ENCODE peak calls at places on chromosomes 3 and 15, in eight cellular contexts. One of them, this sample, is unnamed.

GRCh38 chr15:74545776-74546656 is 5.0 kb downstream of the ARID3B start:
- DNase-seq in ascending aorta: peak; percentile 97
- DNase-seq in AG09319: peak; percentile 99
- DNase-seq in cardiac fibroblast: peak; percentile 100
- DNase-seq in transverse colon: peak; percentile 96
- DNase-seq in GM12864: peak; percentile 75
- DNase-seq in activated naive CD8-positive, alpha-beta T cell treated with anti-CD3 and anti-CD28 coated beads, Interleukin-2, amount 50 U/mL, for 24 hours: peak; percentile 98
- DNase-seq in uterus: peak; percentile 99
- DNase-seq in this sample: peak; percentile 98

GRCh38 chr15:76582550-76582949 is 246.0 kb downstream of the ISL2 start:
- DNase-seq in ascending aorta: no peak
- DNase-seq in AG09319: no peak
- DNase-seq in cardiac fibroblast: no peak
- DNase-seq in transverse colon: no peak
- DNase-seq in GM12864: no peak
- DNase-seq in activated naive CD8-positive, alpha-beta T cell treated with anti-CD3 and anti-CD28 coated beads, Interleukin-2, amount 50 U/mL, for 24 hours: no peak
- DNase-seq in uterus: no peak
- DNase-seq in this sample: no peak

GRCh38 chr15:42107483-42107882 is 13.1 kb upstream of the PLA2G4D start:
- DNase-seq in ascending aorta: no peak
- DNase-seq in AG09319: no peak
- DNase-seq in cardiac fibroblast: no peak
- DNase-seq in transverse colon: peak; percentile 92
- DNase-seq in GM12864: no peak
- DNase-seq in activated naive CD8-positive, alpha-beta T cell treated with anti-CD3 and anti-CD28 coated beads, Interleukin-2, amount 50 U/mL, for 24 hours: peak; percentile 22
- DNase-seq in uterus: no peak
- DNase-seq in this sample: peak; percentile 62

GRCh38 chr3:69428657-69429255 is 42.9 kb upstream of the FRMD4B start:
- DNase-seq in ascending aorta: no peak
- DNase-seq in AG09319: no peak
- DNase-seq in cardiac fibroblast: peak; percentile 45
- DNase-seq in transverse colon: no peak
- DNase-seq in GM12864: no peak
- DNase-seq in activated naive CD8-positive, alpha-beta T cell treated with anti-CD3 and anti-CD28 coated beads, Interleukin-2, amount 50 U/mL, for 24 hours: no peak
- DNase-seq in uterus: no peak
- DNase-seq in this sample: no peak

GRCh38 chr15:77507911-77508310 is 87.2 kb downstream of the HMG20A start:
- DNase-seq in ascending aorta: peak; percentile 72
- DNase-seq in AG09319: no peak
- DNase-seq in cardiac fibroblast: peak; percentile 83
- DNase-seq in transverse colon: no peak
- DNase-seq in GM12864: no peak
- DNase-seq in activated naive CD8-positive, alpha-beta T cell treated with anti-CD3 and anti-CD28 coated beads, Interleukin-2, amount 50 U/mL, for 24 hours: no peak
- DNase-seq in uterus: peak; percentile 37
- DNase-seq in this sample: no peak

GRCh38 chr3:18625085-18625484 is 199.9 kb upstream of the SATB1 start:
- DNase-seq in ascending aorta: no peak
- DNase-seq in AG09319: no peak
- DNase-seq in cardiac fibroblast: no peak
- DNase-seq in transverse colon: no peak
- DNase-seq in GM12864: no peak
- DNase-seq in activated naive CD8-positive, alpha-beta T cell treated with anti-CD3 and anti-CD28 coated beads, Interleukin-2, amount 50 U/mL, for 24 hours: no peak
- DNase-seq in uterus: no peak
- DNase-seq in this sample: no peak

GRCh38 chr3:195714380-195715011 is 6.3 kb upstream of the MUC20 start:
- DNase-seq in ascending aorta: no peak
- DNase-seq in AG09319: no peak
- DNase-seq in cardiac fibroblast: no peak
- DNase-seq in transverse colon: no peak
- DNase-seq in GM12864: no peak
- DNase-seq in activated naive CD8-positive, alpha-beta T cell treated with anti-CD3 and anti-CD28 coated beads, Interleukin-2, amount 50 U/mL, for 24 hours: no peak
- DNase-seq in uterus: no peak
- DNase-seq in this sample: no peak

GRCh38 chr15:69603369-69604049 is 150.9 kb downstream of the RPLP1 start:
- DNase-seq in ascending aorta: no peak
- DNase-seq in AG09319: no peak
- DNase-seq in cardiac fibroblast: no peak
- DNase-seq in transverse colon: no peak
- DNase-seq in GM12864: no peak
- DNase-seq in activated naive CD8-positive, alpha-beta T cell treated with anti-CD3 and anti-CD28 coated beads, Interleukin-2, amount 50 U/mL, for 24 hours: no peak
- DNase-seq in uterus: no peak
- DNase-seq in this sample: no peak

GRCh38 chr3:23815879-23816278 is 10.1 kb downstream of the UBE2E1 start:
- DNase-seq in ascending aorta: no peak
- DNase-seq in AG09319: no peak
- DNase-seq in cardiac fibroblast: no peak
- DNase-seq in transverse colon: no peak
- DNase-seq in GM12864: no peak
- DNase-seq in activated naive CD8-positive, alpha-beta T cell treated with anti-CD3 and anti-CD28 coated beads, Interleukin-2, amount 50 U/mL, for 24 hours: no peak
- DNase-seq in uterus: no peak
- DNase-seq in this sample: no peak

GRCh38 chr3:62622553-62623174 is 249.3 kb upstream of the FEZF2 start:
- DNase-seq in ascending aorta: no peak
- DNase-seq in AG09319: peak; percentile 28
- DNase-seq in cardiac fibroblast: peak; percentile 77
- DNase-seq in transverse colon: no peak
- DNase-seq in GM12864: peak; percentile 15
- DNase-seq in activated naive CD8-positive, alpha-beta T cell treated with anti-CD3 and anti-CD28 coated beads, Interleukin-2, amount 50 U/mL, for 24 hours: no peak
- DNase-seq in uterus: no peak
- DNase-seq in this sample: no peak

GRCh38 chr3:42264399-42265058 is 1.5 kb downstream of the CCK start:
- DNase-seq in ascending aorta: no peak
- DNase-seq in AG09319: no peak
- DNase-seq in cardiac fibroblast: peak; percentile 20
- DNase-seq in transverse colon: peak; percentile 19
- DNase-seq in GM12864: no peak
- DNase-seq in activated naive CD8-positive, alpha-beta T cell treated with anti-CD3 and anti-CD28 coated beads, Interleukin-2, amount 50 U/mL, for 24 hours: peak; percentile 18
- DNase-seq in uterus: no peak
- DNase-seq in this sample: peak; percentile 61

GRCh38 chr3:129793356-129793755 is 100.2 kb downstream of the TMCC1 start:
- DNase-seq in ascending aorta: no peak
- DNase-seq in AG09319: no peak
- DNase-seq in cardiac fibroblast: peak; percentile 34
- DNase-seq in transverse colon: no peak
- DNase-seq in GM12864: no peak
- DNase-seq in activated naive CD8-positive, alpha-beta T cell treated with anti-CD3 and anti-CD28 coated beads, Interleukin-2, amount 50 U/mL, for 24 hours: no peak
- DNase-seq in uterus: no peak
- DNase-seq in this sample: no peak

GRCh38 chr15:100330221-100330620 is 11.6 kb downstream of the ADAMTS17 start:
- DNase-seq in ascending aorta: no peak
- DNase-seq in AG09319: no peak
- DNase-seq in cardiac fibroblast: no peak
- DNase-seq in transverse colon: no peak
- DNase-seq in GM12864: no peak
- DNase-seq in activated naive CD8-positive, alpha-beta T cell treated with anti-CD3 and anti-CD28 coated beads, Interleukin-2, amount 50 U/mL, for 24 hours: peak; percentile 36
- DNase-seq in uterus: no peak
- DNase-seq in this sample: no peak

GRCh38 chr3:61996351-61996750 is 377.0 kb downstream of the FEZF2 start:
- DNase-seq in ascending aorta: no peak
- DNase-seq in AG09319: no peak
- DNase-seq in cardiac fibroblast: no peak
- DNase-seq in transverse colon: no peak
- DNase-seq in GM12864: no peak
- DNase-seq in activated naive CD8-positive, alpha-beta T cell treated with anti-CD3 and anti-CD28 coated beads, Interleukin-2, amount 50 U/mL, for 24 hours: no peak
- DNase-seq in uterus: no peak
- DNase-seq in this sample: no peak

GRCh38 chr3:96706517-96706916 is 107.9 kb upstream of the EPHA6 start:
- DNase-seq in ascending aorta: no peak
- DNase-seq in AG09319: no peak
- DNase-seq in cardiac fibroblast: no peak
- DNase-seq in transverse colon: no peak
- DNase-seq in GM12864: no peak
- DNase-seq in activated naive CD8-positive, alpha-beta T cell treated with anti-CD3 and anti-CD28 coated beads, Interleukin-2, amount 50 U/mL, for 24 hours: no peak
- DNase-seq in uterus: no peak
- DNase-seq in this sample: no peak

GRCh38 chr15:60275624-60276023 is 122.2 kb downstream of the ANXA2 start:
- DNase-seq in ascending aorta: no peak
- DNase-seq in AG09319: no peak
- DNase-seq in cardiac fibroblast: no peak
- DNase-seq in transverse colon: no peak
- DNase-seq in GM12864: no peak
- DNase-seq in activated naive CD8-positive, alpha-beta T cell treated with anti-CD3 and anti-CD28 coated beads, Interleukin-2, amount 50 U/mL, for 24 hours: no peak
- DNase-seq in uterus: no peak
- DNase-seq in this sample: no peak

GRCh38 chr3:53089511-53089910 is 40.7 kb downstream of the RFT1 start:
- DNase-seq in ascending aorta: no peak
- DNase-seq in AG09319: no peak
- DNase-seq in cardiac fibroblast: peak; percentile 63
- DNase-seq in transverse colon: no peak
- DNase-seq in GM12864: no peak
- DNase-seq in activated naive CD8-positive, alpha-beta T cell treated with anti-CD3 and anti-CD28 coated beads, Interleukin-2, amount 50 U/mL, for 24 hours: no peak
- DNase-seq in uterus: no peak
- DNase-seq in this sample: peak; percentile 59

GRCh38 chr3:175713263-175713662 is 854.1 kb downstream of the NAALADL2 start:
- DNase-seq in ascending aorta: no peak
- DNase-seq in AG09319: no peak
- DNase-seq in cardiac fibroblast: no peak
- DNase-seq in transverse colon: no peak
- DNase-seq in GM12864: no peak
- DNase-seq in activated naive CD8-positive, alpha-beta T cell treated with anti-CD3 and anti-CD28 coated beads, Interleukin-2, amount 50 U/mL, for 24 hours: no peak
- DNase-seq in uterus: no peak
- DNase-seq in this sample: no peak

GRCh38 chr3:112799946-112800345 is 46.7 kb downstream of the CD200R1L start:
- DNase-seq in ascending aorta: no peak
- DNase-seq in AG09319: no peak
- DNase-seq in cardiac fibroblast: no peak
- DNase-seq in transverse colon: no peak
- DNase-seq in GM12864: no peak
- DNase-seq in activated naive CD8-positive, alpha-beta T cell treated with anti-CD3 and anti-CD28 coated beads, Interleukin-2, amount 50 U/mL, for 24 hours: no peak
- DNase-seq in uterus: no peak
- DNase-seq in this sample: no peak

GRCh38 chr3:78255403-78255802 is 1215.5 kb downstream of the ROBO2 start:
- DNase-seq in ascending aorta: no peak
- DNase-seq in AG09319: peak; percentile 65
- DNase-seq in cardiac fibroblast: peak; percentile 78
- DNase-seq in transverse colon: no peak
- DNase-seq in GM12864: no peak
- DNase-seq in activated naive CD8-positive, alpha-beta T cell treated with anti-CD3 and anti-CD28 coated beads, Interleukin-2, amount 50 U/mL, for 24 hours: no peak
- DNase-seq in uterus: no peak
- DNase-seq in this sample: no peak

GRCh38 chr15:38002883-38003477 is 68.5 kb downstream of the TMCO5A start:
- DNase-seq in ascending aorta: peak; percentile 73
- DNase-seq in AG09319: peak; percentile 63
- DNase-seq in cardiac fibroblast: peak; percentile 89
- DNase-seq in transverse colon: peak; percentile 71
- DNase-seq in GM12864: peak; percentile 33
- DNase-seq in activated naive CD8-positive, alpha-beta T cell treated with anti-CD3 and anti-CD28 coated beads, Interleukin-2, amount 50 U/mL, for 24 hours: peak; percentile 20
- DNase-seq in uterus: no peak
- DNase-seq in this sample: no peak

GRCh38 chr3:85081191-85081895 is 122.6 kb downstream of the CADM2 start:
- DNase-seq in ascending aorta: no peak
- DNase-seq in AG09319: no peak
- DNase-seq in cardiac fibroblast: peak; percentile 5
- DNase-seq in transverse colon: no peak
- DNase-seq in GM12864: no peak
- DNase-seq in activated naive CD8-positive, alpha-beta T cell treated with anti-CD3 and anti-CD28 coated beads, Interleukin-2, amount 50 U/mL, for 24 hours: no peak
- DNase-seq in uterus: no peak
- DNase-seq in this sample: no peak

GRCh38 chr15:89772933-89773583 is 3.1 kb upstream of the MESP2 start:
- DNase-seq in ascending aorta: no peak
- DNase-seq in AG09319: no peak
- DNase-seq in cardiac fibroblast: peak; percentile 27
- DNase-seq in transverse colon: no peak
- DNase-seq in GM12864: no peak
- DNase-seq in activated naive CD8-positive, alpha-beta T cell treated with anti-CD3 and anti-CD28 coated beads, Interleukin-2, amount 50 U/mL, for 24 hours: no peak
- DNase-seq in uterus: no peak
- DNase-seq in this sample: no peak

This sample was measured in ureter.